ENCODE peak calls at places on chromosomes 13 and 19, in eight cellular contexts. V is stimulated activated CD8-positive, alpha-beta memory T cell treated with anti-CD3 and anti-CD28 coated beads, Interleukin-4, amount 100 ng/mL, for 1 hour; D is Right ventricle myocardium inferior; S is smooth muscle cell of the brain vasculature; Q is stimulated activated effector memory CD8-positive, alpha-beta T cell treated with anti-CD3 and anti-CD28 coated beads, Interleukin-12 subunit alpha, Interleukin-12 subunit beta, amount 100 ng/mL, for 72 hours; I is NCI-H69; P is left ventricle myocardium superior; K is thoracic aorta. E is an unnamed sample.
A peak's percentile ranks its signal among the peaks of the same experiment; 100 is the strongest.

GRCh38 chr19:7787141-7787540 is 24.1 kb downstream of the CLEC4M start:
- DNase-seq in S (no peak), D (peak; percentile 75), I (no peak), Q (no peak), P (peak; percentile 40), V (no peak), K (no peak), E (no peak)

GRCh38 chr13:108681986-108682562 is 52.7 kb downstream of the MYO16 start:
- DNase-seq in I (no peak), K (no peak), D (no peak), Q (no peak), V (no peak), S (no peak), P (no peak), E (no peak)

GRCh38 chr13:27792393-27793218 is at the start of gene GSX1:
- DNase-seq in V (no peak), I (peak; percentile 41), P (peak; percentile 82), S (peak; percentile 33), Q (peak; percentile 16), D (peak; percentile 79), K (no peak), E (no peak)

GRCh38 chr19:49515767-49516166 is 3.3 kb downstream of the FCGRT start:
- DNase-seq in Q (no peak), K (no peak), V (no peak), D (peak; percentile 86), I (no peak), S (no peak), P (peak; percentile 55), E (no peak)

GRCh38 chr13:33870046-33870668 is 52.2 kb downstream of the RFC3 start:
- DNase-seq in K (no peak), P (no peak), S (no peak), D (no peak), I (peak; percentile 93), Q (no peak), V (no peak), E (no peak)

GRCh38 chr19:14059093-14059480 is 2.8 kb downstream of the PALM3 start:
- DNase-seq in S (no peak), Q (peak; percentile 54), K (no peak), I (peak; percentile 41), P (no peak), V (no peak), D (no peak), E (no peak)

GRCh38 chr13:71602327-71602726 is 264.7 kb downstream of the DACH1 start:
- DNase-seq in P (no peak), S (no peak), V (no peak), K (no peak), D (no peak), Q (no peak), I (peak; percentile 93), E (no peak)

GRCh38 chr19:51246153-51246552 is 4.7 kb upstream of the SIGLECL1 start:
- DNase-seq in V (no peak), S (no peak), P (no peak), I (no peak), D (no peak), K (no peak), Q (no peak), E (no peak)

GRCh38 chr19:33488826-33489225 is 32.8 kb downstream of the PEPD start:
- DNase-seq in K (no peak), V (no peak), S (no peak), D (no peak), I (no peak), Q (no peak), P (peak; percentile 9), E (no peak)